ENCODE peak calls at places on chromosomes 2 and 18, in nine cellular contexts. One of them, this sample, is unnamed.
A peak's percentile ranks its signal among the peaks of the same experiment; 100 is the strongest.

GRCh38 chr2:156465573-156465972 is 29.4 kb downstream of the GPD2 start:
- DNase-seq in cardiac muscle cell: peak; percentile 16
- DNase-seq in endodermal cell: peak; percentile 48
- DNase-seq in A549: no peak
- DNase-seq in upper lobe of right lung: no peak
- DNase-seq in GM12865: no peak
- DNase-seq in AG09309: no peak
- DNase-seq in suprapubic skin: no peak
- DNase-seq in GM20000: no peak
- DNase-seq in this sample: no peak

GRCh38 chr2:101265893-101266499 is 13.3 kb downstream of the CNOT11 start:
- DNase-seq in cardiac muscle cell: no peak
- DNase-seq in endodermal cell: peak; percentile 78
- DNase-seq in A549: no peak
- DNase-seq in upper lobe of right lung: no peak
- DNase-seq in GM12865: no peak
- DNase-seq in AG09309: no peak
- DNase-seq in suprapubic skin: no peak
- DNase-seq in GM20000: no peak
- DNase-seq in this sample: no peak

GRCh38 chr2:30195011-30195410 is 36.3 kb upstream of the LBH start:
- DNase-seq in cardiac muscle cell: no peak
- DNase-seq in endodermal cell: no peak
- DNase-seq in A549: no peak
- DNase-seq in upper lobe of right lung: no peak
- DNase-seq in GM12865: no peak
- DNase-seq in AG09309: no peak
- DNase-seq in suprapubic skin: no peak
- DNase-seq in GM20000: no peak
- DNase-seq in this sample: no peak

GRCh38 chr2:240946654-240947053 is 40.5 kb downstream of the CROCC2 start:
- DNase-seq in cardiac muscle cell: no peak
- DNase-seq in endodermal cell: peak; percentile 38
- DNase-seq in A549: no peak
- DNase-seq in upper lobe of right lung: peak; percentile 64
- DNase-seq in GM12865: no peak
- DNase-seq in AG09309: no peak
- DNase-seq in suprapubic skin: peak; percentile 32
- DNase-seq in GM20000: no peak
- DNase-seq in this sample: peak; percentile 58

GRCh38 chr2:7905756-7906155 is 776.1 kb upstream of the ID2 start:
- DNase-seq in cardiac muscle cell: no peak
- DNase-seq in endodermal cell: no peak
- DNase-seq in A549: no peak
- DNase-seq in upper lobe of right lung: no peak
- DNase-seq in GM12865: no peak
- DNase-seq in AG09309: no peak
- DNase-seq in suprapubic skin: no peak
- DNase-seq in GM20000: no peak
- DNase-seq in this sample: no peak

GRCh38 chr2:121480826-121481225 is 49.9 kb upstream of the RNU4ATAC start:
- DNase-seq in cardiac muscle cell: peak; percentile 99
- DNase-seq in endodermal cell: no peak
- DNase-seq in A549: no peak
- DNase-seq in upper lobe of right lung: no peak
- DNase-seq in GM12865: no peak
- DNase-seq in AG09309: no peak
- DNase-seq in suprapubic skin: no peak
- DNase-seq in GM20000: no peak
- DNase-seq in this sample: no peak

GRCh38 chr18:23631312-23631711 is 31.4 kb downstream of the ANKRD29 start:
- DNase-seq in cardiac muscle cell: no peak
- DNase-seq in endodermal cell: no peak
- DNase-seq in A549: no peak
- DNase-seq in upper lobe of right lung: no peak
- DNase-seq in GM12865: no peak
- DNase-seq in AG09309: no peak
- DNase-seq in suprapubic skin: no peak
- DNase-seq in GM20000: no peak
- DNase-seq in this sample: no peak

GRCh38 chr2:165634855-165635254 is 159.2 kb downstream of the GALNT3 start:
- DNase-seq in cardiac muscle cell: peak; percentile 60
- DNase-seq in endodermal cell: peak; percentile 80
- DNase-seq in A549: no peak
- DNase-seq in upper lobe of right lung: no peak
- DNase-seq in GM12865: no peak
- DNase-seq in AG09309: no peak
- DNase-seq in suprapubic skin: no peak
- DNase-seq in GM20000: no peak
- DNase-seq in this sample: no peak

GRCh38 chr2:47198985-47199451 is 43.9 kb upstream of the STPG4 start:
- DNase-seq in cardiac muscle cell: peak; percentile 93
- DNase-seq in endodermal cell: no peak
- DNase-seq in A549: no peak
- DNase-seq in upper lobe of right lung: no peak
- DNase-seq in GM12865: no peak
- DNase-seq in AG09309: peak; percentile 99
- DNase-seq in suprapubic skin: no peak
- DNase-seq in GM20000: no peak
- DNase-seq in this sample: no peak

GRCh38 chr18:47775961-47776360 is 154.5 kb downstream of the SMAD2 start:
- DNase-seq in cardiac muscle cell: peak; percentile 41
- DNase-seq in endodermal cell: no peak
- DNase-seq in A549: no peak
- DNase-seq in upper lobe of right lung: no peak
- DNase-seq in GM12865: peak; percentile 29
- DNase-seq in AG09309: peak; percentile 33
- DNase-seq in suprapubic skin: no peak
- DNase-seq in GM20000: no peak
- DNase-seq in this sample: no peak

GRCh38 chr2:197924483-197924882 is 120.1 kb downstream of the PLCL1 start:
- DNase-seq in cardiac muscle cell: no peak
- DNase-seq in endodermal cell: no peak
- DNase-seq in A549: no peak
- DNase-seq in upper lobe of right lung: no peak
- DNase-seq in GM12865: no peak
- DNase-seq in AG09309: no peak
- DNase-seq in suprapubic skin: no peak
- DNase-seq in GM20000: no peak
- DNase-seq in this sample: no peak

GRCh38 chr2:22787745-22788144 is 597.2 kb upstream of the KLHL29 start:
- DNase-seq in cardiac muscle cell: no peak
- DNase-seq in endodermal cell: no peak
- DNase-seq in A549: no peak
- DNase-seq in upper lobe of right lung: no peak
- DNase-seq in GM12865: no peak
- DNase-seq in AG09309: no peak
- DNase-seq in suprapubic skin: no peak
- DNase-seq in GM20000: no peak
- DNase-seq in this sample: no peak

GRCh38 chr2:125471963-125472362 is 1184.0 kb upstream of the GYPC start:
- DNase-seq in cardiac muscle cell: peak; percentile 37
- DNase-seq in endodermal cell: peak; percentile 91
- DNase-seq in A549: peak; percentile 2
- DNase-seq in upper lobe of right lung: no peak
- DNase-seq in GM12865: peak; percentile 50
- DNase-seq in AG09309: no peak
- DNase-seq in suprapubic skin: no peak
- DNase-seq in GM20000: peak; percentile 77
- DNase-seq in this sample: no peak

GRCh38 chr2:5021148-5021547 is 671.0 kb upstream of the SOX11 start:
- DNase-seq in cardiac muscle cell: no peak
- DNase-seq in endodermal cell: no peak
- DNase-seq in A549: no peak
- DNase-seq in upper lobe of right lung: no peak
- DNase-seq in GM12865: no peak
- DNase-seq in AG09309: no peak
- DNase-seq in suprapubic skin: no peak
- DNase-seq in GM20000: no peak
- DNase-seq in this sample: no peak

GRCh38 chr2:27322301-27322765 is 564 bp downstream of the MPV17 start:
- DNase-seq in cardiac muscle cell: no peak
- DNase-seq in endodermal cell: no peak
- DNase-seq in A549: no peak
- DNase-seq in upper lobe of right lung: no peak
- DNase-seq in GM12865: peak; percentile 52
- DNase-seq in AG09309: no peak
- DNase-seq in suprapubic skin: no peak
- DNase-seq in GM20000: no peak
- DNase-seq in this sample: no peak

GRCh38 chr2:216696751-216697560 is 1.6 kb upstream of the IGFBP5 start:
- DNase-seq in cardiac muscle cell: peak; percentile 54
- DNase-seq in endodermal cell: no peak
- DNase-seq in A549: peak; percentile 21
- DNase-seq in upper lobe of right lung: no peak
- DNase-seq in GM12865: no peak
- DNase-seq in AG09309: no peak
- DNase-seq in suprapubic skin: no peak
- DNase-seq in GM20000: no peak
- DNase-seq in this sample: no peak

GRCh38 chr2:216694201-216694825 is 1.0 kb downstream of the IGFBP5 start:
- DNase-seq in cardiac muscle cell: peak; percentile 42
- DNase-seq in endodermal cell: peak; percentile 91
- DNase-seq in A549: peak; percentile 21
- DNase-seq in upper lobe of right lung: peak; percentile 73
- DNase-seq in GM12865: no peak
- DNase-seq in AG09309: no peak
- DNase-seq in suprapubic skin: no peak
- DNase-seq in GM20000: no peak
- DNase-seq in this sample: peak; percentile 80

GRCh38 chr2:216694826-216695217 is 527 bp downstream of the IGFBP5 start:
- DNase-seq in cardiac muscle cell: no peak
- DNase-seq in endodermal cell: no peak
- DNase-seq in A549: no peak
- DNase-seq in upper lobe of right lung: no peak
- DNase-seq in GM12865: no peak
- DNase-seq in AG09309: no peak
- DNase-seq in suprapubic skin: no peak
- DNase-seq in GM20000: no peak
- DNase-seq in this sample: no peak

GRCh38 chr2:216696321-216696720 is 972 bp upstream of the IGFBP5 start:
- DNase-seq in cardiac muscle cell: no peak
- DNase-seq in endodermal cell: no peak
- DNase-seq in A549: no peak
- DNase-seq in upper lobe of right lung: no peak
- DNase-seq in GM12865: no peak
- DNase-seq in AG09309: no peak
- DNase-seq in suprapubic skin: no peak
- DNase-seq in GM20000: no peak
- DNase-seq in this sample: no peak

GRCh38 chr2:216695401-216695821 is at the start of gene IGFBP5:
- DNase-seq in cardiac muscle cell: peak; percentile 91
- DNase-seq in endodermal cell: peak; percentile 88
- DNase-seq in A549: no peak
- DNase-seq in upper lobe of right lung: peak; percentile 81
- DNase-seq in GM12865: no peak
- DNase-seq in AG09309: peak; percentile 38
- DNase-seq in suprapubic skin: peak; percentile 90
- DNase-seq in GM20000: no peak
- DNase-seq in this sample: peak; percentile 85
- TF ChIP-seq CTCF in cardiac muscle cell: peak; percentile 17
- TF ChIP-seq CTCF in endodermal cell: peak; percentile 49
- TF ChIP-seq CTCF in A549: peak; percentile 5
- TF ChIP-seq CTCF in upper lobe of right lung: no peak
- TF ChIP-seq CTCF in GM12865: no peak
- TF ChIP-seq CTCF in AG09309: no peak
- TF ChIP-seq CTCF in suprapubic skin: no peak
- TF ChIP-seq CTCF in GM20000: no peak
- TF ChIP-seq CTCF in this sample: peak; percentile 41

DNA sequence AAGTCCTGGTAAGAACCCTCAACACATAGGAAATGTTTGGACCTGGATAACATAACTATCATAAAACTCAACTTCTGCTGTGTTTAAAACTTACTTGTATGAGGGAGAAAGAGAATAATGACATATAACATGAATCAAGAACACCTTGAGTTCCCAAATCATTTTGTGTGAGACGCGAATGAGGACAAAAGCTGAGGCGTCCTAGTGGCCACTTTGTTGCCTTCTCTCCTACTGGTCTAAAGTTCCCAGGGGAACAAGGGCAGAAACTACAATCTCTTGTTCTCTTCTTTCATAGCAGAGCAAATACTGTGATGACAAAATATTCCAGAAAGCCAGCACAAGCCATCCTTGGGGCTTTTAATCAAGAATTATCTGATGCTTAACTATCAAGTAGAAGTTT is 8.3 kb upstream of the LCT start:
- DNase-seq in cardiac muscle cell: no peak
- DNase-seq in endodermal cell: no peak
- DNase-seq in A549: no peak
- DNase-seq in upper lobe of right lung: no peak
- DNase-seq in GM12865: no peak
- DNase-seq in AG09309: no peak
- DNase-seq in suprapubic skin: no peak
- DNase-seq in GM20000: no peak
- DNase-seq in this sample: no peak
- TF ChIP-seq CTCF in cardiac muscle cell: peak; percentile 6
- TF ChIP-seq CTCF in endodermal cell: peak; percentile 59
- TF ChIP-seq CTCF in A549: no peak
- TF ChIP-seq CTCF in upper lobe of right lung: no peak
- TF ChIP-seq CTCF in GM12865: no peak
- TF ChIP-seq CTCF in AG09309: no peak
- TF ChIP-seq CTCF in suprapubic skin: no peak
- TF ChIP-seq CTCF in GM20000: no peak
- TF ChIP-seq CTCF in this sample: peak; percentile 38

DNA sequence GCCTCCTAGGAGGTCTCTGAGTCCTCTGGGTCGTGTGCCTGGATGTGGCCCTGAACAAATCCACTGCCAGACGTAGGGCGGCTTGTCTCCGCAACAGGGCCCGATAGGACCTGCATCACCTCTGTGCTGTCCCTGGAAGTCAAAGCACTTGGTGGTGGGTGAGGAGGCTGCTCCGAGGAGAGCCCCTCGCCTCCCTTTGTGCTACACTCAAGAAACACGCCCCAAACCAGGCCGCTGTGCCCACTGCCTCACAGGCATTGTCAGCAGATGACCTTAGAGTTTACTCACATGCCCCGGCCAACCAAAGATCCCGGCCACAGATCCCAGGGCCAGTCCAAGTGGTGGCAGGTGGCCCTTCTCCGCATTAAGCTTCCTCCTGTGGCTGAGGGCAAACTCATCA is 76.8 kb downstream of the GFPT1 start:
- DNase-seq in cardiac muscle cell: no peak
- DNase-seq in endodermal cell: no peak
- DNase-seq in A549: no peak
- DNase-seq in upper lobe of right lung: no peak
- DNase-seq in GM12865: no peak
- DNase-seq in AG09309: no peak
- DNase-seq in suprapubic skin: no peak
- DNase-seq in GM20000: no peak
- DNase-seq in this sample: no peak
- TF ChIP-seq CTCF in cardiac muscle cell: no peak
- TF ChIP-seq CTCF in endodermal cell: no peak
- TF ChIP-seq CTCF in A549: no peak
- TF ChIP-seq CTCF in upper lobe of right lung: no peak
- TF ChIP-seq CTCF in GM12865: no peak
- TF ChIP-seq CTCF in AG09309: no peak
- TF ChIP-seq CTCF in suprapubic skin: no peak
- TF ChIP-seq CTCF in GM20000: no peak
- TF ChIP-seq CTCF in this sample: no peak

DNA sequence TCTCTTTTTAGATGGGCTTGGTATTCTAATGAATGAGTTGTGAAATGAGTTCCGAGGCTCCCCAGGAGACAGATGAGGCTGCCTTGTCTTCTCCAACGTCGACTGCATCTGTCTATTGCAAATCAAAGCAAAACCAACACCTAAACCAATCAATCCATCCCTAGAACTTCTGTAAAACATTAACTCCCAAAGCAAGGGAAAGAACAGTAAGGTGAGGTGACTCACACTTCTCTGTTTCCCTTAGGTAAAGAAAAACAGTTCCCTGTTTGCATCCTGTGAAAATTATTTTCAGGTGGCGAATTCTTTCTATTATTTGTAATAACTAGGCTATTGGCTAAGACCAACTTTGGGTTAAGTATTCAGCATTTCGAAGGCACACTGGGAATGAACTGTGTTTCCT is 249.4 kb downstream of the EPHA4 start:
- DNase-seq in cardiac muscle cell: no peak
- DNase-seq in endodermal cell: no peak
- DNase-seq in A549: no peak
- DNase-seq in upper lobe of right lung: no peak
- DNase-seq in GM12865: no peak
- DNase-seq in AG09309: no peak
- DNase-seq in suprapubic skin: no peak
- DNase-seq in GM20000: no peak
- DNase-seq in this sample: no peak
- TF ChIP-seq CTCF in cardiac muscle cell: no peak
- TF ChIP-seq CTCF in endodermal cell: no peak
- TF ChIP-seq CTCF in A549: no peak
- TF ChIP-seq CTCF in upper lobe of right lung: no peak
- TF ChIP-seq CTCF in GM12865: no peak
- TF ChIP-seq CTCF in AG09309: no peak
- TF ChIP-seq CTCF in suprapubic skin: no peak
- TF ChIP-seq CTCF in GM20000: no peak
- TF ChIP-seq CTCF in this sample: no peak